ENCODE peak calls at places on chromosomes 6 and 20, in five cellular contexts. Q is CD4-positive, CD25-positive, alpha-beta regulatory T cell; U is sigmoid colon; X is mesenchymal stem cell; I is pancreas. A is an unnamed sample. For H3K4me1, the result is how much of the 10 kb centered on the place peaks cover.

GRCh38 chr20:38152175-38153010 is 12.7 kb downstream of the TGM2 start:
- DNase-seq in Q (no peak), U (peak), X (peak), I (peak), A (no peak)

GRCh38 chr6:43886067-43886461 is 116.1 kb downstream of the VEGFA start:
- DNase-seq in Q (no peak), U (peak), X (no peak), I (no peak), A (no peak)

GRCh38 chr6:11194399-11195274 is 37.8 kb downstream of the NEDD9 start:
- DNase-seq in Q (no peak), U (no peak), X (peak), I (no peak), A (no peak)

GRCh38 chr6:158219229-158219628 is 51.1 kb downstream of the GTF2H5 start:
- DNase-seq in Q (no peak), U (no peak), X (peak), I (no peak), A (no peak)

GRCh38 chr6:133609404-133610270 is 279.3 kb upstream of the TCF21 start:
- DNase-seq in Q (no peak), U (no peak), X (peak), I (no peak), A (no peak)

GRCh38 chr20:46757754-46758678 is 48.6 kb downstream of the SLC2A10 start:
- DNase-seq in Q (peak), U (no peak), X (peak), I (no peak), A (peak)

GRCh38 chr6:7381092-7381491 is 8.4 kb downstream of the CAGE1 start:
- DNase-seq in Q (no peak), U (no peak), X (no peak), I (no peak), A (no peak)

GRCh38 chr6:149389509-149390297 is 10.4 kb upstream of the SUMO4 start:
- DNase-seq in Q (no peak), U (no peak), X (no peak), I (no peak), A (no peak)

GRCh38 chr6:132907915-132908314 is 93.5 kb downstream of the RPS12 start:
- DNase-seq in Q (no peak), U (no peak), X (peak), I (no peak), A (no peak)

GRCh38 chr20:22720206-22720605 is 135.8 kb upstream of the FOXA2 start:
- DNase-seq in Q (no peak), U (no peak), X (no peak), I (no peak), A (no peak)

GRCh38 chr6:77652739-77653138 is at the start of gene MEI4:
- DNase-seq in Q (no peak), U (no peak), X (no peak), I (no peak), A (no peak)

GRCh38 chr20:52346797-52347196 is 155.2 kb upstream of the ZFP64 start:
- DNase-seq in Q (no peak), U (no peak), X (no peak), I (no peak), A (no peak)

GRCh38 chr6:52990342-52990741 is 4.7 kb downstream of the GSTA4 start:
- DNase-seq in Q (no peak), U (no peak), X (no peak), I (no peak), A (no peak)
- H3K27ac ChIP-seq in Q (no peak), U (no peak), X (no peak), I (no peak), A (no peak)

GRCh38 chr20:1391640-1392442 is 1.0 kb downstream of the FKBP1A start:
- DNase-seq in Q (no peak), U (no peak), X (peak), I (no peak), A (no peak)

GRCh38 chr20:1390552-1391403 is 2.1 kb downstream of the FKBP1A start:
- DNase-seq in Q (no peak), U (no peak), X (no peak), I (no peak), A (no peak)

GRCh38 chr20:1392693-1393506 is at the start of gene FKBP1A:
- DNase-seq in Q (peak), U (peak), X (peak), I (peak), A (peak)

GRCh38 chr20:1392443-1392692 is 486 bp downstream of the FKBP1A start:
- DNase-seq in Q (no peak), U (no peak), X (no peak), I (no peak), A (no peak)

GRCh38 chr20:1393507-1393882 is 641 bp upstream of the FKBP1A start:
- DNase-seq in Q (no peak), U (no peak), X (no peak), I (no peak), A (no peak)
- H3K4me1 ChIP-seq in Q (under half), U (under half), X (under half), I (under half), A (under half)

GRCh38 chr20:25858495-25859425 is 162.1 kb upstream of the ZNF337 start:
- DNase-seq in Q (no peak), U (peak), X (no peak), I (peak), A (no peak)
- H3K4me3 ChIP-seq in Q (no peak), U (peak), X (no peak), I (no peak), A (no peak)

GRCh38 chr20:50834599-50835005 is 39.7 kb downstream of the BCAS4 start:
- DNase-seq in Q (no peak), U (no peak), X (peak), I (no peak), A (no peak)

GRCh38 chr20:50837532-50838321 is 42.9 kb downstream of the BCAS4 start:
- DNase-seq in Q (no peak), U (peak), X (no peak), I (no peak), A (no peak)

GRCh38 chr20:50842821-50843220 is 48.0 kb downstream of the BCAS4 start:
- DNase-seq in Q (no peak), U (no peak), X (no peak), I (no peak), A (no peak)

GRCh38 chr20:50838707-50839385 is 44.0 kb downstream of the BCAS4 start:
- DNase-seq in Q (no peak), U (no peak), X (no peak), I (no peak), A (no peak)

GRCh38 chr20:50838322-50838625 is 43.4 kb downstream of the BCAS4 start:
- DNase-seq in Q (no peak), U (no peak), X (no peak), I (no peak), A (no peak)
- H3K27ac ChIP-seq in Q (no peak), U (peak), X (no peak), I (no peak), A (no peak)

DNA sequence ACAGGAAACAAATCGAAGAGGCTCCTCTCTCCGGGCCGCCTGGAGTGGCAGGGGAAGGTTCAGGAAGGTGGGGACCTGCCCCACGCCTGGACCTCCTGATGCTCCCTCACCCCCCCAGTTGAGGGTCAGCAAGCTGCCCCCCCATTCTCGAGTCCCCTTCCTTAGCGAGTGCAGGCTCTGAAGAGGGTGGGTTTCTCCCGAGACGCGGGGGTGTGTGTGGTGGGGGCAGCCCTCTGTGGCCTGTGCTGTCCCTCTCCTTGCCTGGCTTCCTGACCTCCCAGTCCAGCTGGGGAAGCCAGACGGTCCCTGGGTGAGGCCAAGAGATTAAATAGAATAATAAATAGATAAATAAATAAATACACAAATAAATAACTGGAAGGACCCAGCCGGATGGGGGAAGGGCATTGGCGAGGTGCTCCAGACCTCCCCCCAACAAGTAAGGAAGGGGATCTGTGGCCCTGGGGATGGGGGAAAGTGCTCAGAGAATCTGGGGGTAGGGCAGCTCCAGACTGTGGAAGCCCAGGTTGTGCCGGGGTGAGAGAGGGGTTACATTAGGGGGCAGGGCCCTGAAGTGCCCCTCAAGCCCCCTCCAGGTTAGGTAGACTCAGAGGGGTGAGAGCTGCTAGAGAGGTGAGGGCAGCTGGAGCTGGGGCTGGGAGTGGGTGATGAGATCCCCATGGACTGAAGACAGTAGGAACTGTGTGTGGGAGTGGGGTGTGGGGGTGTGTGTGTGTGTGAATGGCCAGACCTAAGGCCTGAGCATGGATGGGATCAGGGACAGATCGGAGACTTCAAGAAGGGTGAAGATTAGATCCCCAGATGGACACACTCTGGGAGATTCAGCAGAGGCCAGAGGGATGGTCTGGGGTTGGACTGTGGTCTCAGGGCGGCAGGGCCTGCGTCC is 9.5 kb upstream of the SRXN1 start:
- DNase-seq in Q (no peak), U (no peak), X (no peak), I (no peak), A (no peak)
- H3K4me1 ChIP-seq in Q (under half), U (under half), X (under half), I (under half), A (under half)

GRCh38 chr20:13200767-13201500 is 20.1 kb upstream of the ISM1 start:
- DNase-seq in Q (no peak), U (no peak), X (no peak), I (no peak), A (no peak)
- H3K4me3 ChIP-seq in Q (no peak), U (no peak), X (no peak), I (no peak), A (no peak)

DNA sequence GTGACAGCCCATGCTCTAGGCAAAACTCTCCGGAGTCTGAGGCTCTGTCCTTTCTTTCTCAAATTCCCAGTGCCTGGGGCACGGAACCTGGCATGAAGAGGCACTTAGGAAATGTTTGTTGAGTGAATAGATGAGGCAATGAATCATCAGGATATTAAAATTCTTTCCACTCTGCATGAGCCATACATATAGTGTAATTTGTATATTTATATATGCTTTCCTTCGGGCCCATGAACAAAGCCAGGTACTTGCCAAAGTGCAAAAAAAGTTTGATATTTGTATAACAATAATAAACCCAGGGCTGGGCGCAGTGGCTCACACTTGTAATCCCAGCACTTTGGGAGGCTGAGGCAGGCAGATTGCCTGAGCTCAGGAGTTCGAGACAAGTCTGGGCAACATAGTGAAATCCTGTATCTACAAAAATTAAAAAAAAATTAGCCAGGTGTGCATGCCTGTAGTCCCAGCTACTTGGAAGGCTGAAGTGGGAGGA is 212.3 kb upstream of the ZNF217 start:
- DNase-seq in Q (no peak), U (no peak), X (peak), I (no peak), A (no peak)
- H3K27ac ChIP-seq in Q (no peak), U (no peak), X (no peak), I (no peak), A (no peak)